ENCODE peak calls at places on chromosomes 13 and 19, in four cellular contexts. D, I, F and S are unnamed samples.

GRCh38 chr13:82848766-82849165 is 1033.5 kb downstream of the SLITRK1 start:
- DNase-seq in D (no peak), I (no peak), F (no peak), S (no peak)

GRCh38 chr13:110387451-110388140 is 80.5 kb downstream of the COL4A2 start:
- DNase-seq in D (no peak), I (peak), F (no peak), S (no peak)

GRCh38 chr13:50389726-50390125 is 374.5 kb downstream of the KCNRG start:
- DNase-seq in D (no peak), I (no peak), F (no peak), S (no peak)

GRCh38 chr13:80452279-80452678 is 111.4 kb upstream of the SPRY2 start:
- DNase-seq in D (no peak), I (no peak), F (no peak), S (no peak)

GRCh38 chr19:18021121-18021755 is 13.3 kb downstream of the ARRDC2 start:
- DNase-seq in D (no peak), I (no peak), F (peak), S (no peak)

GRCh38 chr19:45498411-45499195 is at the start of gene PPM1N:
- DNase-seq in D (no peak), I (peak), F (peak), S (no peak)

GRCh38 chr13:44685641-44686040 is 109.5 kb upstream of the TSC22D1 start:
- DNase-seq in D (no peak), I (no peak), F (no peak), S (no peak)

GRCh38 chr19:41325947-41326706 is 16.2 kb downstream of the CCDC97 start:
- DNase-seq in D (peak), I (no peak), F (peak), S (no peak)

GRCh38 chr19:11446652-11447301 is 11.3 kb downstream of the PRKCSH start:
- DNase-seq in D (no peak), I (peak), F (peak), S (no peak)

GRCh38 chr19:17948967-17949930 is 16.4 kb downstream of the CCDC124 start:
- DNase-seq in D (no peak), I (peak), F (no peak), S (no peak)

GRCh38 chr19:48319647-48320537 is 5.5 kb upstream of the EMP3 start:
- DNase-seq in D (peak), I (peak), F (peak), S (no peak)

GRCh38 chr19:51398096-51398704 is 7.8 kb upstream of the C19orf84 start:
- DNase-seq in D (peak), I (no peak), F (peak), S (no peak)

GRCh38 chr19:16470541-16470910 is 1.2 kb downstream of the EPS15L1 start:
- DNase-seq in D (no peak), I (no peak), F (no peak), S (no peak)

GRCh38 chr19:3186377-3186688 is 603 bp downstream of the NCLN start:
- DNase-seq in D (no peak), I (no peak), F (peak), S (no peak)

GRCh38 chr19:19480688-19481087 is 34.7 kb downstream of the TSSK6 start:
- DNase-seq in D (no peak), I (no peak), F (no peak), S (peak)

GRCh38 chr19:40464059-40465024 is 1.2 kb downstream of the BLVRB start:
- DNase-seq in D (peak), I (peak), F (peak), S (no peak)

GRCh38 chr13:24087611-24088235 is 72.8 kb upstream of the SPATA13 start:
- DNase-seq in D (peak), I (no peak), F (peak), S (no peak)

GRCh38 chr19:56116606-56117005 is 4.5 kb downstream of the ZNF787 start:
- DNase-seq in D (no peak), I (no peak), F (no peak), S (no peak)

GRCh38 chr19:37930416-37930815 is 23.4 kb downstream of the SIPA1L3 start:
- DNase-seq in D (peak), I (no peak), F (no peak), S (no peak)

GRCh38 chr13:59979589-59979988 is 184.1 kb downstream of the DIAPH3 start:
- DNase-seq in D (no peak), I (no peak), F (no peak), S (no peak)

GRCh38 chr13:74306496-74306895 is 172.3 kb upstream of the KLF12 start:
- DNase-seq in D (no peak), I (no peak), F (no peak), S (no peak)

GRCh38 chr13:28455580-28456194 is 39.2 kb downstream of the FLT1 start:
- DNase-seq in D (no peak), I (no peak), F (no peak), S (no peak)

GRCh38 chr13:105363747-105364177 is 1171.7 kb downstream of the EFNB2 start:
- DNase-seq in D (no peak), I (no peak), F (no peak), S (no peak)

GRCh38 chr19:53936035-53936434 is 26.7 kb upstream of the CACNG8 start:
- DNase-seq in D (no peak), I (no peak), F (no peak), S (no peak)

GRCh38 chr19:34959021-34959420 is 5.0 kb downstream of the ZNF792 start:
- DNase-seq in D (no peak), I (no peak), F (no peak), S (no peak)

GRCh38 chr19:51692065-51692915 is 840 bp upstream of the SPACA6 start:
- DNase-seq in D (no peak), I (no peak), F (peak), S (no peak)

GRCh38 chr13:80563451-80563850 is 222.5 kb upstream of the SPRY2 start:
- DNase-seq in D (no peak), I (no peak), F (peak), S (no peak)

GRCh38 chr19:44767295-44768180 is 10.2 kb upstream of the CBLC start:
- DNase-seq in D (no peak), I (no peak), F (no peak), S (no peak)

GRCh38 chr13:95858286-95859075 is 181.5 kb downstream of the DNAJC3 start:
- DNase-seq in D (no peak), I (no peak), F (no peak), S (no peak)

GRCh38 chr19:4369109-4369887 is 25.9 kb downstream of the MPND start:
- DNase-seq in D (no peak), I (no peak), F (peak), S (peak)

GRCh38 chr13:38013676-38014075 is 144.1 kb upstream of the TRPC4 start:
- DNase-seq in D (no peak), I (no peak), F (no peak), S (no peak)

GRCh38 chr13:104683789-104684188 is 1617.6 kb upstream of the SLC10A2 start:
- DNase-seq in D (no peak), I (no peak), F (no peak), S (no peak)

GRCh38 chr13:79402074-79402635 is 3.9 kb downstream of the RBM26 start:
- DNase-seq in D (no peak), I (no peak), F (peak), S (no peak)

GRCh38 chr13:114099191-114099590 is 33.2 kb downstream of the RASA3 start:
- DNase-seq in D (peak), I (peak), F (peak), S (no peak)

GRCh38 chr13:106376411-106377112 is 158.9 kb downstream of the EFNB2 start:
- DNase-seq in D (no peak), I (no peak), F (no peak), S (no peak)
- TF ChIP-seq TCF7 in D (no peak), I (no peak), F (no peak), S (no peak)

DNA sequence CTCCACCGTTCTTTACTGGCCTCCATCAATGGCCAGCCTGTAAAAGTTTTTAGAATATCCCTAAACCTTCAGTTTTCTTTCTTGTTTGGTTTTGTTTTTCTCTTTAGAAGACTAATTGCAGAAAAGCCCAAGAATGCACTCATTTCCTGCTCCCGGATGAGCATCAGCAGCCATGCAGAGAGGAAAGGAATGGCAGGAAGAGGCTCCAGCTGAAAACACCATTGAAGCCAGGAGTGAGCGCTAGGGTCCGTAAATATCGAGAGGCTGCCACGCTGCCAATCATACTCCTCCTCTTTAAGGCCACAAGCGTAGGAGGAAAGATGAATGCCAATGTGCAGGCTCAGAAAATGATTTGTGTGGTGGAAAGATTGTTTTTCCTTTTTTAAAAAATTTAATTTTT is 57.4 kb upstream of the UBE2L5 start:
- DNase-seq in D (no peak), I (no peak), F (no peak), S (no peak)
- TF ChIP-seq TCF7 in D (no peak), I (no peak), F (no peak), S (no peak)

DNA sequence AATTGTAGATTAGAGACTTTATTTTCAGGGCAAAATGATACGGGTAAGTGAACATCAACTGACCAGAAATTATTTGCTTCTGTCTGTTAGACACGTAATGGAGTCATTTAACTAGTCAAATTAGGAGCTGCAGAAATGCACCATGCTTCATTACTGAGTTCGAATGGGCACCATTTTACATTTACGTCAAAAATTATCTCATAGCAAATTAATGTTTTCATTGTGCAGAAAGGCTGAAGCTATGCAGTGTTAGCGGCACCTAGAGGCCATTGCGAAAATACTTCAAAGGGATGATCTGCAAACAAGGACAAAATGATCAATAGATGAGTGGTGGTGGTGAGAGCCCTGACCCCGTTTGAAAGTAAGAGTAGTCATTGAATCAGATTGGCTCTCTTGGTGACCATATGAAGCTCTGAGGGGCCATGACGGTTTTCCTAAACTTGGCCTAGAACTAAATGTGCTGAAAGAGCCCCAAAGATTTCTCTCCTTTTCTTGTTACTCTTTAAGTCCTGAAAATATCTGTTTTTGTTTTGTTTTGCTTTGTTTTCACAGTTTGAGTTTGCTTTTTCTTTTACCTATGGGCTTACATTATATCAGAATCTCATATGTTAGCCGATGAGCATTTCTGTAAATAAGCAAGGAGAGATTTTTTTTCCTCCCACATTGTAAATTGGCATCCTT is 277.9 kb downstream of the ZNF536 start:
- DNase-seq in D (peak), I (peak), F (peak), S (peak)
- TF ChIP-seq TCF7 in D (peak), I (no peak), F (no peak), S (no peak)

GRCh38 chr19:6803036-6803404 is 30.5 kb downstream of the VAV1 start:
- DNase-seq in D (no peak), I (no peak), F (no peak), S (no peak)
- TF ChIP-seq TCF7 in D (no peak), I (no peak), F (no peak), S (no peak)

DNA sequence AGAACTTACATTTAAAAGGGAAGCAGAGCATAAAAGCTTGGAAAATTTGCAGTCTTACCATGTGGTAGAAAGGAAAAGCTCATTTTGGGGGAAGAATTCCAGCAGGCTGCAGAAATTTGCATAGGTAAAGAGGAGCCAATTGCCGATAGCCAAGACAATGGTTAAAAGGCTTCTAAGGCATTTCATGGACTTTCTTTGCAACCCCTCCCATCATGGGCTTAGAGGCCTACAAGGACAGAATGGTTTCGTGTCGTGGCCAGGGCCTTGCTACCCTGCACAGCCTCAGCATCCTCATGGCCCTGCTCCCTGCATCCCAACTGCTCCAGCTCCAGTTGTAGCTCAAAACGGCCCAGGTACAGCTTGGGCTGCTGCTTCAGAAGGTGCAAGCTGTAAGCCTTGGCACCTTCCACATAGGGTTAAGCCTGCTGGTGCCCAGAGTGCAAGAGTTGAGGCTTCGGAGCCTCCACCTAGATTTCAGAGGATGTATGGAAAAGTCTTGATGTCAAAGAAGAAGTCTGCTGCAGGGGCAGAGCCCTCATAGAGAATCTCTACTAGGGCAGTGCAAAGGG is 420.3 kb downstream of the PCDH17 start:
- DNase-seq in D (no peak), I (peak), F (no peak), S (no peak)
- TF ChIP-seq TCF7 in D (no peak), I (no peak), F (no peak), S (no peak)

GRCh38 chr13:48973845-48974431 is 1.8 kb upstream of the FNDC3A start:
- DNase-seq in D (no peak), I (no peak), F (no peak), S (no peak)

GRCh38 chr13:48975926-48976676 is 389 bp downstream of the FNDC3A start:
- DNase-seq in D (peak), I (peak), F (peak), S (no peak)

GRCh38 chr13:48977973-48978372 is 2.3 kb downstream of the FNDC3A start:
- DNase-seq in D (no peak), I (no peak), F (no peak), S (no peak)

GRCh38 chr13:48976677-48977625 is 1.2 kb downstream of the FNDC3A start:
- DNase-seq in D (peak), I (no peak), F (peak), S (no peak)

GRCh38 chr13:48975101-48975925 is at the start of gene FNDC3A:
- DNase-seq in D (peak), I (peak), F (peak), S (no peak)
- TF ChIP-seq TCF7 in D (no peak), I (no peak), F (no peak), S (no peak)

GRCh38 chr13:30466358-30466714 is 600 bp upstream of the HMGB1 start:
- DNase-seq in D (no peak), I (no peak), F (no peak), S (no peak)

GRCh38 chr13:30466841-30467252 is 1.1 kb upstream of the HMGB1 start:
- DNase-seq in D (no peak), I (no peak), F (peak), S (no peak)

GRCh38 chr13:30465541-30466357 is at the start of gene HMGB1:
- DNase-seq in D (peak), I (peak), F (peak), S (peak)

GRCh38 chr13:30464496-30465351 is 1.0 kb downstream of the HMGB1 start:
- DNase-seq in D (peak), I (peak), F (peak), S (no peak)

DNA sequence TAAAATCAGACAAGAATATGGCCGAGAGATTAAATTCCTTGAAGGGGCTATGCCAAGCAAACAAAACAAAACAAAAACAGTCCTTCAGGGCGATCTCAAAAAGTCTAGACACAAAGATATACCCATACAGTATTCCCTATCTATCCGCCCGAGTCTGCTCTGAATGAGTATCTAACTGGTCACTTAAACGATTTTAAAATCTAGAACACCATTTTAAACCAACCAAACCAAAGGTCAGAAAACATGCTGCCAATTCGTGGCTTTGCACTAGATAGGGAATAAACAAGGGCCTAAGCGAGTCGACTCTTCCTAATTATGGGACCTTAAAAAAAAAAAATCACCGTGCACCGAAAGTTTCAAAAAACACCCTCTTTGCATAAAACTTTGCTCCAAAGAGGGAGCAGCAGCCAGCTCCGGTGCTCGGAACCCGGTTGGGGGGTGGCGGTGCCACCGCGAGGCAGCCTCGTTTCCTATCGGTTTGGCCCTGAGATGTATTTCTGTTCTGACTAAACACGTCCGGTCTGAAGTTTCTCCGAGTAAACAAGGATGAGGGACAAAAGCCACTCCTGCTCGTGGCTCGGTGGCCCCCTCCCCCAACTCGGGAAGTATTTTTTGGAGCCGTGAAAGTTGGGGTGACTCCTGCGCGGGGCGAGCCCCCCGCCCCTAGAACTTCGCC is 1.8 kb downstream of the HMGB1 start:
- DNase-seq in D (peak), I (no peak), F (peak), S (no peak)
- TF ChIP-seq TCF7 in D (no peak), I (no peak), F (no peak), S (no peak)